ENCODE peak calls at places on chromosomes 13 and 19, in seven cellular contexts. One of them, this sample, is unnamed. For H3K4me1, the result is how much of the 10 kb centered on the place peaks cover.

GRCh38 chr13:108315955-108316354 is 46.4 kb downstream of the TNFSF13B start:
- DNase-seq in upper lobe of right lung: no peak
- DNase-seq in small intestine: no peak
- DNase-seq in fibroblast of lung: peak
- DNase-seq in lower lobe of right lung: no peak
- DNase-seq in ascending aorta: no peak
- DNase-seq in breast epithelium: no peak
- DNase-seq in this sample: no peak

GRCh38 chr19:1279782-1280341 is 4.5 kb downstream of the FAM174C start:
- DNase-seq in ascending aorta: peak
- DNase-seq in fibroblast of lung: peak
- DNase-seq in lower lobe of right lung: peak
- DNase-seq in small intestine: peak
- DNase-seq in breast epithelium: peak
- DNase-seq in upper lobe of right lung: peak
- DNase-seq in this sample: peak

GRCh38 chr19:39296906-39297305 is 699 bp downstream of the IFNL1 start:
- DNase-seq in breast epithelium: no peak
- DNase-seq in fibroblast of lung: no peak
- DNase-seq in upper lobe of right lung: peak
- DNase-seq in small intestine: no peak
- DNase-seq in lower lobe of right lung: no peak
- DNase-seq in ascending aorta: peak
- DNase-seq in this sample: no peak

GRCh38 chr13:100394005-100394695 is 194.4 kb downstream of the GGACT start:
- DNase-seq in ascending aorta: no peak
- DNase-seq in lower lobe of right lung: no peak
- DNase-seq in small intestine: no peak
- DNase-seq in breast epithelium: no peak
- DNase-seq in upper lobe of right lung: no peak
- DNase-seq in fibroblast of lung: peak
- DNase-seq in this sample: peak

GRCh38 chr13:36806102-36806501 is 12.9 kb upstream of the RFXAP start:
- DNase-seq in breast epithelium: no peak
- DNase-seq in lower lobe of right lung: no peak
- DNase-seq in ascending aorta: no peak
- DNase-seq in fibroblast of lung: no peak
- DNase-seq in upper lobe of right lung: no peak
- DNase-seq in small intestine: no peak
- DNase-seq in this sample: no peak

GRCh38 chr13:26539738-26540292 is 17.7 kb upstream of the WASF3 start:
- DNase-seq in breast epithelium: no peak
- DNase-seq in ascending aorta: no peak
- DNase-seq in small intestine: peak
- DNase-seq in fibroblast of lung: no peak
- DNase-seq in upper lobe of right lung: no peak
- DNase-seq in lower lobe of right lung: no peak
- DNase-seq in this sample: no peak

GRCh38 chr19:46904114-46905060 is 43.6 kb downstream of the ARHGAP35 start:
- DNase-seq in ascending aorta: no peak
- DNase-seq in upper lobe of right lung: no peak
- DNase-seq in lower lobe of right lung: no peak
- DNase-seq in breast epithelium: no peak
- DNase-seq in fibroblast of lung: peak
- DNase-seq in small intestine: no peak
- DNase-seq in this sample: no peak

GRCh38 chr19:54464044-54464623 is 556 bp upstream of the LENG9 start:
- DNase-seq in upper lobe of right lung: peak
- DNase-seq in lower lobe of right lung: peak
- DNase-seq in breast epithelium: peak
- DNase-seq in ascending aorta: peak
- DNase-seq in fibroblast of lung: peak
- DNase-seq in small intestine: peak
- DNase-seq in this sample: peak

GRCh38 chr13:21567714-21568113 is 36.3 kb downstream of the MICU2 start:
- DNase-seq in breast epithelium: no peak
- DNase-seq in small intestine: no peak
- DNase-seq in ascending aorta: no peak
- DNase-seq in lower lobe of right lung: no peak
- DNase-seq in upper lobe of right lung: no peak
- DNase-seq in fibroblast of lung: peak
- DNase-seq in this sample: no peak

GRCh38 chr13:40476175-40476958 is 190.1 kb downstream of the FOXO1 start:
- DNase-seq in lower lobe of right lung: no peak
- DNase-seq in fibroblast of lung: peak
- DNase-seq in small intestine: no peak
- DNase-seq in upper lobe of right lung: no peak
- DNase-seq in breast epithelium: no peak
- DNase-seq in ascending aorta: peak
- DNase-seq in this sample: no peak

GRCh38 chr13:114090476-114090875 is 41.9 kb downstream of the RASA3 start:
- DNase-seq in upper lobe of right lung: peak
- DNase-seq in small intestine: no peak
- DNase-seq in ascending aorta: peak
- DNase-seq in breast epithelium: peak
- DNase-seq in fibroblast of lung: no peak
- DNase-seq in lower lobe of right lung: peak
- DNase-seq in this sample: no peak

GRCh38 chr13:70253834-70254233 is 145.6 kb upstream of the KLHL1 start:
- DNase-seq in fibroblast of lung: peak
- DNase-seq in small intestine: no peak
- DNase-seq in breast epithelium: no peak
- DNase-seq in ascending aorta: no peak
- DNase-seq in upper lobe of right lung: no peak
- DNase-seq in lower lobe of right lung: no peak
- DNase-seq in this sample: no peak

GRCh38 chr19:50330365-50331078 is 1.3 kb upstream of the KCNC3 start:
- DNase-seq in fibroblast of lung: peak
- DNase-seq in lower lobe of right lung: peak
- DNase-seq in breast epithelium: peak
- DNase-seq in upper lobe of right lung: peak
- DNase-seq in small intestine: peak
- DNase-seq in ascending aorta: peak
- DNase-seq in this sample: peak

GRCh38 chr13:114258589-114258988 is 22.8 kb upstream of the UPF3A start:
- DNase-seq in small intestine: no peak
- DNase-seq in lower lobe of right lung: no peak
- DNase-seq in ascending aorta: no peak
- DNase-seq in fibroblast of lung: no peak
- DNase-seq in breast epithelium: no peak
- DNase-seq in upper lobe of right lung: no peak
- DNase-seq in this sample: no peak

GRCh38 chr19:55173717-55174409 is 6.2 kb downstream of the SYT5 start:
- DNase-seq in breast epithelium: no peak
- DNase-seq in ascending aorta: no peak
- DNase-seq in fibroblast of lung: peak
- DNase-seq in lower lobe of right lung: no peak
- DNase-seq in small intestine: peak
- DNase-seq in upper lobe of right lung: peak
- DNase-seq in this sample: no peak

GRCh38 chr19:47110521-47111080 is 3.0 kb downstream of the ZC3H4 start:
- DNase-seq in breast epithelium: no peak
- DNase-seq in upper lobe of right lung: no peak
- DNase-seq in ascending aorta: no peak
- DNase-seq in small intestine: peak
- DNase-seq in fibroblast of lung: no peak
- DNase-seq in lower lobe of right lung: no peak
- DNase-seq in this sample: peak

GRCh38 chr19:8307400-8307964 is 676 bp downstream of the CD320 start:
- DNase-seq in fibroblast of lung: no peak
- DNase-seq in upper lobe of right lung: no peak
- DNase-seq in ascending aorta: peak
- DNase-seq in breast epithelium: no peak
- DNase-seq in small intestine: no peak
- DNase-seq in lower lobe of right lung: no peak
- DNase-seq in this sample: no peak

GRCh38 chr19:8308891-8309291 is 733 bp upstream of the CD320 start:
- DNase-seq in small intestine: no peak
- DNase-seq in fibroblast of lung: no peak
- DNase-seq in ascending aorta: peak
- DNase-seq in breast epithelium: peak
- DNase-seq in lower lobe of right lung: peak
- DNase-seq in upper lobe of right lung: no peak
- DNase-seq in this sample: no peak

GRCh38 chr19:8311461-8312260 is 3.5 kb upstream of the CD320 start:
- DNase-seq in fibroblast of lung: no peak
- DNase-seq in breast epithelium: peak
- DNase-seq in ascending aorta: peak
- DNase-seq in lower lobe of right lung: peak
- DNase-seq in upper lobe of right lung: peak
- DNase-seq in small intestine: peak
- DNase-seq in this sample: no peak

GRCh38 chr19:8307965-8308866 is at the start of gene CD320:
- DNase-seq in breast epithelium: peak
- DNase-seq in small intestine: peak
- DNase-seq in lower lobe of right lung: peak
- DNase-seq in upper lobe of right lung: peak
- DNase-seq in fibroblast of lung: peak
- DNase-seq in ascending aorta: peak
- DNase-seq in this sample: peak

DNA sequence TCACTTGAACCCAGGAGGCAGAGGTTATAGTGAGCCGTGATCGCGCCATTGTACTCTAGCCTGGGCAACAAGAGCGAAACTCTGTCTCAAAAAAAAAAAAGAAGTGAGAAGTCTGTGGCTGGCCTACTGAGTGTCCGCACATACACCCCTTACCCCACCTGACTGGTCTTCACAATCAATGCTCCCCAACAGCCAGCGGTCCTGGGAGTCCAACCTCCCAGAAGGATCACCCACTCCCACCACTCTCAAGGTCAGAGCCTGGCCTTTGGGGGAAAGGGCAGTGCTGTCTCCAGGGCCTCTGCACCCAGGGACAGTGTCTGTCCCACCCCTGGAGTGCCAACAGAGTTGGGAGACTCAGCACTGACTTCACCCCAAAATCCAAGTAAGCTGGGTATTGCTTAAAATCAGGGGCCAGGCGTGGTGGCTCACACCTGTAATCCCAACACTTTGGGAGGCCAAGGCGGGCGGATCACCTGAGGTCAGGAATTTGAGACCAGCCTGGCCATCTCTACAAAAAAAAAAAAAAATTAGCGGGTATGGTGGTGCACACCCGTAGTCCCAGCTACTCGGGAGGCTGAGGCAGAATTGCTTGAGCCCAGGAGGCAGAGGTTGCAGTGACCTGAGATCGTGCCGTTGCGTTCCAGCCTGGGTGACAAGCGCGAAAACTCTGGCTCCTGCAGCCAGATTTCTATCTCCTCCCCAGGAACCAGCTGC is 2.3 kb upstream of the CD320 start:
- DNase-seq in small intestine: no peak
- DNase-seq in lower lobe of right lung: peak
- DNase-seq in breast epithelium: peak
- DNase-seq in ascending aorta: peak
- DNase-seq in fibroblast of lung: no peak
- DNase-seq in upper lobe of right lung: no peak
- DNase-seq in this sample: no peak
- H3K4me1 ChIP-seq in small intestine: under half
- H3K4me1 ChIP-seq in lower lobe of right lung: under half
- H3K4me1 ChIP-seq in breast epithelium: under half
- H3K4me1 ChIP-seq in ascending aorta: under half
- H3K4me1 ChIP-seq in fibroblast of lung: under half
- H3K4me1 ChIP-seq in upper lobe of right lung: under half
- H3K4me1 ChIP-seq in this sample: under half

GRCh38 chr13:43487459-43487858 is 299.3 kb downstream of the ENOX1 start:
- DNase-seq in upper lobe of right lung: no peak
- DNase-seq in small intestine: no peak
- DNase-seq in ascending aorta: no peak
- DNase-seq in lower lobe of right lung: no peak
- DNase-seq in fibroblast of lung: no peak
- DNase-seq in breast epithelium: no peak
- DNase-seq in this sample: no peak
- H3K27ac ChIP-seq in upper lobe of right lung: no peak
- H3K27ac ChIP-seq in small intestine: no peak
- H3K27ac ChIP-seq in ascending aorta: no peak
- H3K27ac ChIP-seq in lower lobe of right lung: no peak
- H3K27ac ChIP-seq in fibroblast of lung: no peak
- H3K27ac ChIP-seq in breast epithelium: no peak
- H3K27ac ChIP-seq in this sample: no peak

GRCh38 chr19:6586056-6586455 is 4.9 kb downstream of the CD70 start:
- DNase-seq in lower lobe of right lung: no peak
- DNase-seq in ascending aorta: no peak
- DNase-seq in breast epithelium: no peak
- DNase-seq in upper lobe of right lung: no peak
- DNase-seq in small intestine: no peak
- DNase-seq in fibroblast of lung: no peak
- DNase-seq in this sample: no peak

GRCh38 chr19:6587998-6588507 is 2.9 kb downstream of the CD70 start:
- DNase-seq in small intestine: no peak
- DNase-seq in ascending aorta: no peak
- DNase-seq in lower lobe of right lung: no peak
- DNase-seq in fibroblast of lung: no peak
- DNase-seq in breast epithelium: no peak
- DNase-seq in upper lobe of right lung: no peak
- DNase-seq in this sample: no peak

GRCh38 chr19:6586726-6587092 is 4.2 kb downstream of the CD70 start:
- DNase-seq in breast epithelium: no peak
- DNase-seq in upper lobe of right lung: no peak
- DNase-seq in lower lobe of right lung: no peak
- DNase-seq in small intestine: no peak
- DNase-seq in ascending aorta: no peak
- DNase-seq in fibroblast of lung: no peak
- DNase-seq in this sample: no peak

GRCh38 chr19:6588508-6589345 is 2.2 kb downstream of the CD70 start:
- DNase-seq in ascending aorta: no peak
- DNase-seq in breast epithelium: no peak
- DNase-seq in upper lobe of right lung: no peak
- DNase-seq in lower lobe of right lung: no peak
- DNase-seq in small intestine: no peak
- DNase-seq in fibroblast of lung: no peak
- DNase-seq in this sample: no peak

DNA sequence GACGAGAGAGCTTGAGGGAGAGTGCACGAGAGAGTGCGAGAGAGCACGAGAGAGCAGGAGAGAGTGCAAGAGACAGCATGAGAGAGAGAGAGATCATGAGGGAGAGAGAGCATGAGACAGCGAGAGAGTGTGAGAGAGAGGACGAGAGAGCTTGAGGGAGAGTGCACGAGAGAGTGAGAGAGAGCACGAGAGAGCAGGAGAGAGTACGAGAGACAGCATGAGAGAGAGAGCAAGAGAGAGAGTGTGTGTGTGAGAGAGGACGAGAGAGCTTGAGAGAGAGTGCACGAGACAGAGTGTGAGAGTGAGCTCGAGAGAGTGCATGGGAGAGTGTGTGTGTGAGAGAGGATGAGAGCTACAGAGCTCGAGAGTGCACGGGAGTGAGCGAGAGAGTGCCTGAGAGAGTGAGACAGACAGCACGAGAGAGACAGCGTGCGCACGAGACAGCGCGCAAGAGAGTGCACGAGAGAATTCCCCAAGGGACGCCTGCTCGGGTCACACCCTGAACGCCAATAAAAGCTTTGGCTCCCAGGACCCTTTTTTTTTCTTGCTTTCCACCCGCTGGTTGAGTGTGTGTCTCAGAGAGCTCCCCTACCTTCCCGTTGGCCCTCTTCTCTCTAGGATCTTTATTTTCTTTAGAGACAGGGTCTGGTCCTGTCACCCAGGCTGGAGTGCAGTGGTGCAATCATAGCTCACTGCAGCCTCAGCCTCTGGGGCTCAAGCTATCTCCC is 3.7 kb downstream of the CD70 start:
- DNase-seq in fibroblast of lung: no peak
- DNase-seq in lower lobe of right lung: no peak
- DNase-seq in breast epithelium: no peak
- DNase-seq in ascending aorta: no peak
- DNase-seq in small intestine: no peak
- DNase-seq in upper lobe of right lung: no peak
- DNase-seq in this sample: no peak
- H3K4me1 ChIP-seq in fibroblast of lung: under half
- H3K4me1 ChIP-seq in lower lobe of right lung: under half
- H3K4me1 ChIP-seq in breast epithelium: under half
- H3K4me1 ChIP-seq in ascending aorta: under half
- H3K4me1 ChIP-seq in small intestine: under half
- H3K4me1 ChIP-seq in upper lobe of right lung: under half
- H3K4me1 ChIP-seq in this sample: under half

GRCh38 chr19:3733549-3734309 is 25.5 kb downstream of the TJP3 start:
- DNase-seq in ascending aorta: no peak
- DNase-seq in small intestine: no peak
- DNase-seq in fibroblast of lung: no peak
- DNase-seq in upper lobe of right lung: no peak
- DNase-seq in lower lobe of right lung: no peak
- DNase-seq in breast epithelium: no peak
- DNase-seq in this sample: no peak
- H3K27ac ChIP-seq in ascending aorta: no peak
- H3K27ac ChIP-seq in small intestine: no peak
- H3K27ac ChIP-seq in fibroblast of lung: no peak
- H3K27ac ChIP-seq in upper lobe of right lung: no peak
- H3K27ac ChIP-seq in lower lobe of right lung: no peak
- H3K27ac ChIP-seq in breast epithelium: no peak
- H3K27ac ChIP-seq in this sample: no peak

This sample was measured in naive thymus-derived CD4-positive, alpha-beta T cell.